ENCODE peak calls at places on chromosomes 6 and 20, in five cellular contexts. Q is Daoy; Z is GM23248; A is stimulated activated CD8-positive, alpha-beta memory T cell treated with anti-CD3 and anti-CD28 coated beads, Interleukin-12 subunit alpha, Interleukin-12 subunit beta, amount 100 ng/mL, for 4 hours; V is AG04450. D is an unnamed sample.

GRCh38 chr20:37309941-37310590 is 20.6 kb downstream of the MANBAL start:
- DNase-seq in Q (no peak), Z (no peak), A (no peak), V (no peak), D (no peak)

GRCh38 chr20:25282796-25283195 is 34.9 kb downstream of the PYGB start:
- DNase-seq in Q (no peak), Z (no peak), A (no peak), V (no peak), D (no peak)

GRCh38 chr6:143570147-143570853 is 58.8 kb upstream of the FUCA2 start:
- DNase-seq in Q (no peak), Z (no peak), A (no peak), V (no peak), D (no peak)

GRCh38 chr6:43992783-43993505 is 134.3 kb downstream of the MRPL14 start:
- DNase-seq in Q (no peak), Z (no peak), A (no peak), V (no peak), D (peak; percentile 44)

GRCh38 chr20:56373942-56374341 is 15.2 kb downstream of the FAM210B start:
- DNase-seq in Q (peak; percentile 46), Z (peak; percentile 95), A (no peak), V (peak; percentile 90), D (peak; percentile 73)

GRCh38 chr20:47674686-47675085 is 110.6 kb downstream of the SULF2 start:
- DNase-seq in Q (no peak), Z (no peak), A (no peak), V (no peak), D (no peak)

GRCh38 chr6:43887340-43887858 is 117.4 kb downstream of the VEGFA start:
- DNase-seq in Q (peak; percentile 66), Z (no peak), A (no peak), V (no peak), D (peak; percentile 81)

GRCh38 chr20:26216025-26216424 is 519.4 kb upstream of the ZNF337 start:
- DNase-seq in Q (no peak), Z (peak; percentile 83), A (no peak), V (no peak), D (peak; percentile 17)

GRCh38 chr6:43481591-43482242 is 4.3 kb downstream of the TJAP1 start:
- DNase-seq in Q (no peak), Z (no peak), A (no peak), V (no peak), D (no peak)

GRCh38 chr6:47741807-47742206 is 40.0 kb upstream of the OPN5 start:
- DNase-seq in Q (peak; percentile 78), Z (peak; percentile 27), A (no peak), V (no peak), D (peak; percentile 83)

GRCh38 chr6:106772270-106773142 is 143.1 kb downstream of the QRSL1 start:
- DNase-seq in Q (no peak), Z (no peak), A (no peak), V (no peak), D (no peak)

GRCh38 chr6:3102875-3103274 is 15.6 kb upstream of the BPHL start:
- DNase-seq in Q (no peak), Z (peak; percentile 29), A (no peak), V (no peak), D (no peak)

GRCh38 chr6:169847141-169847674 is 95.8 kb downstream of the ERMARD start:
- DNase-seq in Q (no peak), Z (no peak), A (no peak), V (no peak), D (no peak)

GRCh38 chr20:17809714-17810631 is 110.2 kb downstream of the BANF2 start:
- DNase-seq in Q (no peak), Z (no peak), A (no peak), V (peak; percentile 66), D (no peak)

GRCh38 chr6:52644246-52644645 is 26.7 kb upstream of the TMEM14A start:
- DNase-seq in Q (no peak), Z (no peak), A (no peak), V (no peak), D (no peak)

D was measured in RCC 7860.